ENCODE peak calls at places on chromosome 13, in eight cellular contexts. B is EL, R is ecto neural progenitor cell, X is NCI-H2171, H is Peyer's patch, J is A549, G is ACHN, L is T-cell. C is an unnamed sample.

GRCh38 chr13:114128624-114129522 is 3.5 kb downstream of the RASA3 start:
- DNase-seq in H (no peak), G (peak), X (no peak), J (no peak), B (peak), L (peak), R (no peak), C (peak)

GRCh38 chr13:28655566-28655965 is 3.4 kb upstream of the POMP start:
- DNase-seq in G (no peak), R (no peak), L (no peak), J (no peak), X (no peak), B (peak), H (no peak), C (no peak)

GRCh38 chr13:104389722-104390121 is 1323.5 kb upstream of the SLC10A2 start:
- DNase-seq in B (no peak), J (no peak), R (no peak), G (no peak), X (no peak), H (no peak), L (no peak), C (no peak)

GRCh38 chr13:46759861-46760260 is 37.1 kb downstream of the ESD start:
- DNase-seq in B (no peak), L (no peak), R (no peak), X (no peak), H (no peak), J (peak), G (no peak), C (no peak)

GRCh38 chr13:49996951-49997895 is at the start of gene TRIM13:
- DNase-seq in X (peak), G (peak), H (peak), R (peak), B (peak), J (peak), L (peak), C (peak)

GRCh38 chr13:30978981-30979956 is 46.8 kb downstream of the TEX26 start:
- DNase-seq in B (no peak), H (no peak), X (no peak), G (no peak), J (peak), R (peak), L (no peak), C (no peak)

GRCh38 chr13:46341112-46341711 is 45.8 kb downstream of the RUBCNL start:
- DNase-seq in H (no peak), R (no peak), B (peak), X (no peak), G (no peak), L (no peak), J (no peak), C (no peak)

GRCh38 chr13:44470623-44471562 is 97.3 kb downstream of the SERP2 start:
- DNase-seq in J (peak), B (peak), R (no peak), G (peak), H (no peak), X (peak), L (no peak), C (no peak)

GRCh38 chr13:80312967-80313366 is 28.0 kb downstream of the SPRY2 start:
- DNase-seq in L (no peak), H (no peak), G (no peak), J (no peak), B (peak), X (no peak), R (no peak), C (no peak)

GRCh38 chr13:28324181-28324789 is 170.6 kb downstream of the FLT1 start:
- DNase-seq in H (no peak), R (peak), X (no peak), J (peak), L (peak), B (peak), G (peak), C (no peak)

GRCh38 chr13:48448963-48449614 is 36.2 kb upstream of the LPAR6 start:
- DNase-seq in X (no peak), J (no peak), B (peak), R (no peak), H (no peak), L (no peak), G (peak), C (no peak)

GRCh38 chr13:22562116-22562515 is 618.7 kb upstream of the SGCG start:
- DNase-seq in G (no peak), L (no peak), B (no peak), J (no peak), H (no peak), R (no peak), X (no peak), C (no peak)

GRCh38 chr13:114081761-114082681 is 50.4 kb downstream of the RASA3 start:
- DNase-seq in R (no peak), B (no peak), H (no peak), X (no peak), G (no peak), L (no peak), J (no peak), C (peak)

GRCh38 chr13:47480121-47480520 is 521.0 kb downstream of the SUCLA2 start:
- DNase-seq in L (no peak), J (no peak), X (no peak), B (peak), H (no peak), G (no peak), R (no peak), C (no peak)